ENCODE peak calls at places on chromosomes 1 and 21, in five cellular contexts. One of them, this sample, is unnamed.

GRCh38 chr1:159877695-159878444 is 15.4 kb upstream of the VSIG8 start:
- DNase-seq in NCI-H1105: peak
- DNase-seq in NK-92 treated with Interleukin-12 subunit alpha and Interleukin-12 subunit beta, amount 100 ng/mL, for 24 hours: no peak
- DNase-seq in IMR-90: no peak
- DNase-seq in GM03348: no peak
- DNase-seq in this sample: no peak

GRCh38 chr21:39961251-39961650 is 94.0 kb downstream of the PCP4 start:
- DNase-seq in GM03348: no peak
- DNase-seq in IMR-90: no peak
- DNase-seq in NCI-H1105: no peak
- DNase-seq in NK-92 treated with Interleukin-12 subunit alpha and Interleukin-12 subunit beta, amount 100 ng/mL, for 24 hours: no peak
- DNase-seq in this sample: no peak

GRCh38 chr21:14589855-14590563 is 43.9 kb upstream of the SAMSN1 start:
- DNase-seq in GM03348: no peak
- DNase-seq in IMR-90: no peak
- DNase-seq in NCI-H1105: no peak
- DNase-seq in NK-92 treated with Interleukin-12 subunit alpha and Interleukin-12 subunit beta, amount 100 ng/mL, for 24 hours: peak
- DNase-seq in this sample: no peak

GRCh38 chr1:998051-998821 is 1.7 kb downstream of the HES4 start:
- DNase-seq in NK-92 treated with Interleukin-12 subunit alpha and Interleukin-12 subunit beta, amount 100 ng/mL, for 24 hours: no peak
- DNase-seq in IMR-90: no peak
- DNase-seq in NCI-H1105: no peak
- DNase-seq in GM03348: no peak
- DNase-seq in this sample: no peak

GRCh38 chr21:14520535-14520934 is 25.6 kb downstream of the SAMSN1 start:
- DNase-seq in IMR-90: no peak
- DNase-seq in GM03348: no peak
- DNase-seq in NCI-H1105: no peak
- DNase-seq in NK-92 treated with Interleukin-12 subunit alpha and Interleukin-12 subunit beta, amount 100 ng/mL, for 24 hours: no peak
- DNase-seq in this sample: no peak

GRCh38 chr1:227788279-227789041 is 27.0 kb upstream of the PRSS38 start:
- DNase-seq in NCI-H1105: peak
- DNase-seq in NK-92 treated with Interleukin-12 subunit alpha and Interleukin-12 subunit beta, amount 100 ng/mL, for 24 hours: no peak
- DNase-seq in GM03348: no peak
- DNase-seq in IMR-90: no peak
- DNase-seq in this sample: no peak

GRCh38 chr1:234602334-234603220 is 7.4 kb downstream of the IRF2BP2 start:
- DNase-seq in NCI-H1105: no peak
- DNase-seq in GM03348: peak
- DNase-seq in IMR-90: peak
- DNase-seq in NK-92 treated with Interleukin-12 subunit alpha and Interleukin-12 subunit beta, amount 100 ng/mL, for 24 hours: no peak
- DNase-seq in this sample: peak

GRCh38 chr21:44653656-44654575 is 543 bp downstream of the KRTAP12-4 start:
- DNase-seq in GM03348: no peak
- DNase-seq in IMR-90: no peak
- DNase-seq in NCI-H1105: no peak
- DNase-seq in NK-92 treated with Interleukin-12 subunit alpha and Interleukin-12 subunit beta, amount 100 ng/mL, for 24 hours: no peak
- DNase-seq in this sample: no peak

GRCh38 chr1:7478142-7478796 is 292.8 kb upstream of the VAMP3 start:
- DNase-seq in NK-92 treated with Interleukin-12 subunit alpha and Interleukin-12 subunit beta, amount 100 ng/mL, for 24 hours: no peak
- DNase-seq in GM03348: no peak
- DNase-seq in IMR-90: peak
- DNase-seq in NCI-H1105: no peak
- DNase-seq in this sample: no peak

GRCh38 chr1:15627343-15627988 is 10.2 kb downstream of the DDI2 start:
- DNase-seq in IMR-90: peak
- DNase-seq in NK-92 treated with Interleukin-12 subunit alpha and Interleukin-12 subunit beta, amount 100 ng/mL, for 24 hours: no peak
- DNase-seq in GM03348: peak
- DNase-seq in NCI-H1105: no peak
- DNase-seq in this sample: peak

GRCh38 chr1:45011837-45012638 is at the start of gene UROD:
- DNase-seq in NCI-H1105: peak
- DNase-seq in NK-92 treated with Interleukin-12 subunit alpha and Interleukin-12 subunit beta, amount 100 ng/mL, for 24 hours: peak
- DNase-seq in GM03348: peak
- DNase-seq in IMR-90: peak
- DNase-seq in this sample: peak

GRCh38 chr1:204295666-204296065 is 64.1 kb downstream of the PLEKHA6 start:
- DNase-seq in NK-92 treated with Interleukin-12 subunit alpha and Interleukin-12 subunit beta, amount 100 ng/mL, for 24 hours: no peak
- DNase-seq in GM03348: no peak
- DNase-seq in IMR-90: no peak
- DNase-seq in NCI-H1105: no peak
- DNase-seq in this sample: peak

GRCh38 chr1:202998836-202999750 is 8.1 kb upstream of the TMEM183A start:
- DNase-seq in NCI-H1105: peak
- DNase-seq in IMR-90: peak
- DNase-seq in NK-92 treated with Interleukin-12 subunit alpha and Interleukin-12 subunit beta, amount 100 ng/mL, for 24 hours: no peak
- DNase-seq in GM03348: peak
- DNase-seq in this sample: peak

GRCh38 chr1:223776075-223776814 is 63.9 kb downstream of the CAPN2 start:
- DNase-seq in GM03348: peak
- DNase-seq in NK-92 treated with Interleukin-12 subunit alpha and Interleukin-12 subunit beta, amount 100 ng/mL, for 24 hours: peak
- DNase-seq in NCI-H1105: no peak
- DNase-seq in IMR-90: peak
- DNase-seq in this sample: peak

GRCh38 chr1:178966312-178966711 is 59.4 kb upstream of the FAM20B start:
- DNase-seq in GM03348: no peak
- DNase-seq in NCI-H1105: no peak
- DNase-seq in IMR-90: no peak
- DNase-seq in NK-92 treated with Interleukin-12 subunit alpha and Interleukin-12 subunit beta, amount 100 ng/mL, for 24 hours: no peak
- DNase-seq in this sample: no peak

GRCh38 chr21:38311091-38311490 is 54.3 kb downstream of the KCNJ15 start:
- DNase-seq in IMR-90: no peak
- DNase-seq in GM03348: no peak
- DNase-seq in NK-92 treated with Interleukin-12 subunit alpha and Interleukin-12 subunit beta, amount 100 ng/mL, for 24 hours: no peak
- DNase-seq in NCI-H1105: no peak
- DNase-seq in this sample: no peak

GRCh38 chr1:43938383-43938782 is 4.8 kb downstream of the ARTN start:
- DNase-seq in NK-92 treated with Interleukin-12 subunit alpha and Interleukin-12 subunit beta, amount 100 ng/mL, for 24 hours: no peak
- DNase-seq in GM03348: no peak
- DNase-seq in NCI-H1105: no peak
- DNase-seq in IMR-90: no peak
- DNase-seq in this sample: no peak

This sample was measured in LHCN-M2.